ENCODE peak calls at places on chromosome X, in five cellular contexts. D is DMS153, S is amniotic epithelial cell, P is AG09319, A is astrocyte of the spinal cord. L is an unnamed sample.

GRCh38 chrX:68114573-68115199 is 318.6 kb downstream of the OPHN1 start:
- DNase-seq in S (peak; percentile 2), A (peak; percentile 37), D (no peak), P (no peak), L (no peak)

GRCh38 chrX:150531467-150531866 is 37.0 kb upstream of the MTM1 start:
- DNase-seq in A (no peak), D (no peak), S (no peak), P (no peak), L (no peak)

GRCh38 chrX:2974946-2975345 is 31.4 kb upstream of the ARSH start:
- DNase-seq in A (peak; percentile 1), D (no peak), S (peak; percentile 43), P (no peak), L (no peak)

GRCh38 chrX:55342533-55343501 is 78.1 kb upstream of the PAGE3 start:
- DNase-seq in A (no peak), S (peak; percentile 0), D (peak; percentile 16), P (no peak), L (no peak)

GRCh38 chrX:31237189-31237588 is 165.3 kb upstream of the FTHL17 start:
- DNase-seq in D (no peak), A (no peak), P (no peak), S (no peak), L (no peak)

GRCh38 chrX:45850197-45850774 is 649.6 kb upstream of the DIPK2B start:
- DNase-seq in P (no peak), D (no peak), A (peak; percentile 28), S (no peak), L (no peak)

GRCh38 chrX:16699389-16699788 is 13.1 kb downstream of the CTPS2 start:
- DNase-seq in A (no peak), S (no peak), D (no peak), P (no peak), L (no peak)

GRCh38 chrX:100413231-100413630 is 3.2 kb upstream of the PCDH19 start:
- DNase-seq in P (peak; percentile 19), A (peak; percentile 60), D (no peak), S (peak; percentile 37), L (peak; percentile 49)

GRCh38 chrX:26262121-26262523 is 46.2 kb downstream of the MAGEB5 start:
- DNase-seq in D (no peak), P (no peak), S (peak; percentile 57), A (peak; percentile 83), L (peak; percentile 2)

GRCh38 chrX:8748855-8749254 is 16.9 kb upstream of the ANOS1 start:
- DNase-seq in S (peak; percentile 34), P (no peak), D (peak; percentile 16), A (peak; percentile 42), L (peak; percentile 8)

GRCh38 chrX:54891573-54891972 is 29.1 kb upstream of the TRO start:
- DNase-seq in P (peak; percentile 4), A (peak; percentile 33), D (peak; percentile 13), S (peak; percentile 42), L (peak; percentile 4)

GRCh38 chrX:9855536-9856320 is 69.5 kb downstream of the SHROOM2 start:
- DNase-seq in P (no peak), D (no peak), S (peak; percentile 78), A (no peak), L (no peak)

GRCh38 chrX:103754401-103754800 is 22.2 kb upstream of the PLP1 start:
- DNase-seq in A (no peak), P (no peak), S (no peak), D (no peak), L (no peak)

GRCh38 chrX:1351981-1352714 is 15.6 kb downstream of the IL3RA start:
- DNase-seq in P (no peak), S (no peak), A (no peak), D (no peak), L (no peak)

GRCh38 chrX:19602866-19603620 is 87.7 kb upstream of the MAP3K15 start:
- DNase-seq in S (peak; percentile 62), D (no peak), P (peak; percentile 7), A (peak; percentile 77), L (no peak)

GRCh38 chrX:120672841-120673530 is 43.1 kb upstream of the C1GALT1C1 start:
- DNase-seq in D (no peak), P (no peak), A (no peak), S (no peak), L (no peak)

GRCh38 chrX:10524578-10524977 is 95.8 kb downstream of the MID1 start:
- DNase-seq in S (peak; percentile 50), A (no peak), D (no peak), P (no peak), L (no peak)

GRCh38 chrX:37998586-37999267 is 7.6 kb upstream of the SYTL5 start:
- DNase-seq in D (peak; percentile 12), S (peak; percentile 59), A (peak; percentile 58), P (no peak), L (peak; percentile 5)

GRCh38 chrX:113947548-113947947 is 636.3 kb upstream of the HTR2C start:
- DNase-seq in D (no peak), A (no peak), S (no peak), P (no peak), L (no peak)